ENCODE peak calls at places on chromosomes 11 and 22, in five cellular contexts. S, A, M, O and J are unnamed samples.

GRCh38 chr11:119625206-119625988 is 103.6 kb downstream of the NECTIN1 start:
- DNase-seq in S (no peak), A (no peak), M (no peak), O (no peak), J (no peak)

GRCh38 chr11:68036717-68037239 is 2.0 kb upstream of the TCIRG1 start:
- DNase-seq in S (no peak), A (no peak), M (peak), O (peak), J (no peak)

GRCh38 chr11:61183645-61184044 is 19.7 kb upstream of the PGA3 start:
- DNase-seq in S (no peak), A (no peak), M (no peak), O (no peak), J (no peak)

GRCh38 chr11:85685820-85686459 is at the start of gene CCDC89:
- DNase-seq in S (peak), A (peak), M (peak), O (peak), J (peak)

GRCh38 chr11:12388171-12388570 is 10.8 kb downstream of the PARVA start:
- DNase-seq in S (no peak), A (no peak), M (no peak), O (no peak), J (no peak)

GRCh38 chr11:94934362-94934761 is 39.0 kb downstream of the CWC15 start:
- DNase-seq in S (no peak), A (no peak), M (no peak), O (no peak), J (no peak)

GRCh38 chr11:125070699-125071254 is 7.7 kb downstream of the SLC37A2 start:
- DNase-seq in S (no peak), A (no peak), M (peak), O (peak), J (peak)

GRCh38 chr11:117191680-117192400 is 7.3 kb upstream of the TAGLN start:
- DNase-seq in S (no peak), A (peak), M (peak), O (no peak), J (peak)

GRCh38 chr11:20125927-20126326 is 34.3 kb downstream of the DBX1 start:
- DNase-seq in S (no peak), A (no peak), M (no peak), O (no peak), J (no peak)

GRCh38 chr11:27864046-27865025 is 164.1 kb upstream of the BDNF start:
- DNase-seq in S (no peak), A (no peak), M (no peak), O (peak), J (no peak)

GRCh38 chr22:45743687-45744086 is 72.1 kb downstream of the ATXN10 start:
- DNase-seq in S (no peak), A (no peak), M (no peak), O (no peak), J (no peak)

GRCh38 chr11:129951201-129951882 is 51.3 kb downstream of the PRDM10 start:
- DNase-seq in S (no peak), A (no peak), M (no peak), O (no peak), J (no peak)

GRCh38 chr11:3037041-3037944 is 19.9 kb downstream of the CARS1 start:
- DNase-seq in S (peak), A (peak), M (peak), O (peak), J (peak)

GRCh38 chr11:27178859-27179258 is 138.2 kb downstream of the BBOX1 start:
- DNase-seq in S (no peak), A (no peak), M (no peak), O (no peak), J (no peak)

GRCh38 chr11:10314199-10315072 is 9.6 kb downstream of the ADM start:
- DNase-seq in S (no peak), A (no peak), M (no peak), O (no peak), J (no peak)

GRCh38 chr11:93051181-93051580 is 81.7 kb downstream of the MTNR1B start:
- DNase-seq in S (no peak), A (no peak), M (no peak), O (no peak), J (no peak)

GRCh38 chr22:29142116-29142515 is 63.6 kb upstream of the EMID1 start:
- DNase-seq in S (no peak), A (no peak), M (peak), O (no peak), J (no peak)

GRCh38 chr11:85029964-85030363 is 597.2 kb downstream of the DLG2 start:
- DNase-seq in S (no peak), A (no peak), M (no peak), O (no peak), J (no peak)

GRCh38 chr11:91066648-91067047 is 843.8 kb upstream of the CHORDC1 start:
- DNase-seq in S (no peak), A (no peak), M (no peak), O (no peak), J (no peak)

GRCh38 chr11:78740175-78741161 is 165.8 kb upstream of the NARS2 start:
- DNase-seq in S (no peak), A (no peak), M (no peak), O (peak), J (no peak)

GRCh38 chr22:24582111-24582814 is 10.6 kb downstream of the LRRC75B start:
- DNase-seq in S (no peak), A (no peak), M (no peak), O (no peak), J (no peak)

GRCh38 chr11:64259533-64260067 is 8.3 kb downstream of the PLCB3 start:
- DNase-seq in S (no peak), A (no peak), M (no peak), O (no peak), J (no peak)

GRCh38 chr22:39519681-39520053 is 695 bp upstream of the ATF4 start:
- DNase-seq in S (no peak), A (no peak), M (peak), O (peak), J (no peak)
- TF ChIP-seq CTCF in S (peak), A (no peak), M (peak), O (no peak), J (no peak)

DNA sequence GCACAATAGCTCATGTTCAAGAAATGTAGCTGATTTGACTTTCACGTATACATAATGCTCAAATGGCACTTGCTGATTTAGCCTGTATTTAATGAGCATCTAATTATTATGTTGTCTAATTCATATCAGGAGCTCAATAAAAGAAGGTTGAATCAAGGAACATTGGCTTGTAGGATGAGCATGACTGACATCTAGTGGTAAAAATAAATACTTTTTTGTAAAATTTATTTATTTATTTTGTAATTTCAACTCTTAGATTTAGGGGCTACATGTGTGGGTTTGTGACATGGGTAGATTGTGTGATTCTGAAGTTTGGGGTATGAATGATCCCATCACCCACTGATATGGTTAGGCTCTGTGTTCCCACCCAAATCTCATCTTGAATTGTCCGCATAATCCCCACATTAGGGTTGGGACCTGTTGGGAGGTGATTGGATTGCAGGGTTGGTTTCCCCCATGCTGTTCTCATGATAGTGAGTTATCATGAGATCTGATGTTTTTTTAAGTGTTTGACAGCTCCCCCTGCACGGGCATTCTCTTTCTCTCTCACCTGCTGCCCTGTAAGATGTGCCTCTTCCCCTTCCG is 1.7 kb upstream of the OR52E5 start:
- DNase-seq in S (no peak), A (no peak), M (no peak), O (no peak), J (no peak)
- TF ChIP-seq CTCF in S (peak), A (peak), M (peak), O (peak), J (no peak)

GRCh38 chr22:20102203-20102780 is 13.6 kb upstream of the RANBP1 start:
- DNase-seq in S (no peak), A (no peak), M (no peak), O (no peak), J (no peak)
- TF ChIP-seq CTCF in S (no peak), A (no peak), M (no peak), O (no peak), J (no peak)

DNA sequence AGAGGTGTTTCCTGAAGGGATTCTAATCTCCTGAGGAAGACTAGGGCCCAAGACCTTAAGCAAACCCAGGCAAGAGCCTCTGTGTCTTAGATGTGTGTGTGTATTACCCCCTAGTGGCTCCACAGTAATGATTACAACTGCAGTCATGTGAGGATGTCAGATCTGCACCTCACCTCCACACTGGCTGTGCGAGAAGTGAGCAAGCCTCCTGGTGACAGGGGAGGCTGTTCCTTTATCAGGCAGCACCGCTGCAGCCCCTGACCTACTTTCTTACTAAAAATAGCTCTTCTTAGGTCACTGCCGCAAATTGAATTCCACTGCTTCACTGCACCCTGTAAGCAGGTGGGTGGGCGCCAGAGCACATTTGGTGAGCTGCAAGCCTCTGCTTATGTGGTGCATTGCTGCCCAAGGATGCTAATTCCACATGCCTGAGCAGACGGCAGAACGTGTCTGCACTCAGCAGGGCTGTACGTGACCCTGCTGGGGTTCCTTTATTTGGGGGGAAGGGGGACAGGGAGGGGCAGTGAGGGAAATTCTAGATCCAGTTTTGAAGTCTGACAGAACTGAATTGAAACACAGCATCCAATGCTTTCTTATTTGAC is 112.4 kb downstream of the KCNC1 start:
- DNase-seq in S (no peak), A (no peak), M (peak), O (no peak), J (no peak)
- TF ChIP-seq CTCF in S (no peak), A (no peak), M (peak), O (no peak), J (no peak)

GRCh38 chr22:32926600-32926999 is 125.1 kb downstream of the TIMP3 start:
- DNase-seq in S (no peak), A (no peak), M (no peak), O (no peak), J (no peak)
- TF ChIP-seq CTCF in S (peak), A (peak), M (peak), O (peak), J (peak)

GRCh38 chr11:113690619-113691569 is 15.2 kb downstream of the TMPRSS5 start:
- DNase-seq in S (no peak), A (no peak), M (peak), O (peak), J (no peak)
- TF ChIP-seq CTCF in S (no peak), A (peak), M (peak), O (no peak), J (no peak)

DNA sequence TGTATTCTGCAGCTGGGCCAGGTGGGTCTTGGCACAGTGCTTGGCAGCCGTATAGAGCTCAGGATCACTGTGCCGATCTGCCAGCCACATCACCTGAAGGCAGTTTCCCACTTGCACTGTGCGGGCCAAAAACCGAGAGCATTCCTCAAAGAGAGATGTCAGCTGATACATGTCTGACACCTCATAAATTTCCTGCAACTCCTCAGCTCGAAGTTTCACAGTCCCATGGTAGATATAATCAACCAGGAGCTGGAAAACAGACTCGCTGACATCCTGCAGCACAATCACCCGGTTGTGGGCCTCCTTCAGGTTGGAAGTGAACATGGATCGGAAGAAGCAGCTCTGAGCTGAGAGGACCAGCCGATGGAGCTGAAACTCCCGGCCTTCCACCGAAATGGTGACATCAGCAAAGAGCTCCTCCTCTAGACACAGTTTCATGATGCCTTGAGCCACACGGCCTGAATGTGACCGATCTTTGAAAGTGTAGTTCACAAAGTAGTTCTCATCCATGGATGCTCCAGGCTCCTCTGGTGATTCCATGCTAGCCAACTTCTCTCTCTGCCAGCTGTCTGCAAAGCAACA is 1.2 kb downstream of the KBTBD4 start:
- DNase-seq in S (no peak), A (no peak), M (no peak), O (no peak), J (no peak)
- TF ChIP-seq CTCF in S (no peak), A (no peak), M (no peak), O (no peak), J (no peak)

GRCh38 chr11:8249482-8249881 is 14.2 kb downstream of the LMO1 start:
- DNase-seq in S (no peak), A (no peak), M (no peak), O (no peak), J (no peak)

GRCh38 chr11:8248786-8249185 is 14.9 kb downstream of the LMO1 start:
- DNase-seq in S (no peak), A (peak), M (no peak), O (no peak), J (no peak)

GRCh38 chr11:8250981-8251620 is 12.6 kb downstream of the LMO1 start:
- DNase-seq in S (no peak), A (peak), M (peak), O (peak), J (peak)

GRCh38 chr11:8250446-8250845 is 13.2 kb downstream of the LMO1 start:
- DNase-seq in S (no peak), A (peak), M (peak), O (no peak), J (no peak)

GRCh38 chr11:8247312-8247711 is 16.4 kb downstream of the LMO1 start:
- DNase-seq in S (no peak), A (no peak), M (peak), O (peak), J (no peak)
- TF ChIP-seq CTCF in S (peak), A (peak), M (peak), O (peak), J (no peak)

DNA sequence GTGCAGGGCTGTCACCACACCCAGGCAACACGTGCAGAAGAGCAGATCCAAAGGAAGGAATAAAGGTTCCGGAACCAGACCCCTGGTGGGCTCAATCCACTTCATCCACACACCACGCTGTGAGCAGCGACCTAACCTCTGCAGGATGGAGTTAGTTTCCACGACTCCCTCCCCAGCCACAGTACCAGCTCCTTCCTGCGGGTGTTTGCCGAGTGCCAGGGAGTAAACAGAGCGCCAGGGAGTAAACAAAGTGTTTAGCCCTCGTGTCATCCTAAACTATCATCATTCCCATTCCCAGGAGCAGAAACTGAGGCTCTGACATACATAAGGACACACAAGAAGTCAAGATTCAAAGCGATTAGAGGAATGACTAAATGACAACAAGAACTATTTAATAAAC is 261.3 kb downstream of the MN1 start:
- DNase-seq in S (no peak), A (no peak), M (no peak), O (no peak), J (no peak)
- TF ChIP-seq CTCF in S (no peak), A (no peak), M (no peak), O (no peak), J (no peak)

GRCh38 chr22:49166211-49166610 is 661.5 kb downstream of the BRD1 start:
- DNase-seq in S (no peak), A (no peak), M (no peak), O (no peak), J (no peak)
- TF ChIP-seq CTCF in S (no peak), A (no peak), M (no peak), O (no peak), J (no peak)